ENCODE peak calls at places on chromosomes 4 and X, in ten cellular contexts. C, H, K, D, X, S, B, T, E and O are unnamed samples.

GRCh38 chr4:147899512-147899911 is 167.6 kb downstream of the ARHGAP10 start:
- DNase-seq in T (no peak), E (no peak), C (no peak), H (no peak), K (no peak), X (peak), D (no peak), S (no peak), B (no peak), O (no peak)

GRCh38 chr4:181312066-181312465 is 931.1 kb upstream of the TENM3 start:
- DNase-seq in B (no peak), S (no peak), K (no peak), C (no peak), X (no peak), H (no peak), D (no peak), E (no peak), T (no peak), O (no peak)

GRCh38 chr4:58214376-58214775 is 1104.2 kb upstream of the IGFBP7 start:
- DNase-seq in C (no peak), B (no peak), T (peak), K (no peak), E (no peak), S (no peak), H (no peak), D (no peak), X (no peak), O (no peak)

GRCh38 chr4:142824368-142824767 is 21.7 kb downstream of the INPP4B start:
- DNase-seq in D (no peak), X (no peak), T (no peak), K (no peak), E (no peak), S (no peak), H (no peak), C (no peak), B (no peak), O (no peak)

GRCh38 chr4:6987566-6987920 is 55.6 kb upstream of the TADA2B start:
- DNase-seq in B (no peak), D (no peak), S (no peak), X (peak), H (no peak), K (no peak), C (no peak), E (no peak), T (no peak), O (no peak)

GRCh38 chr4:15542795-15543194 is 73.1 kb downstream of the CC2D2A start:
- DNase-seq in B (no peak), K (no peak), C (no peak), S (no peak), X (no peak), H (no peak), E (no peak), T (no peak), D (no peak), O (no peak)

GRCh38 chrX:100864967-100865366 is 9.2 kb downstream of the NOX1 start:
- DNase-seq in H (no peak), X (peak), E (no peak), B (no peak), C (peak), T (no peak), K (no peak), D (no peak), S (no peak), O (no peak)

GRCh38 chrX:153877571-153878261 is 8.3 kb downstream of the L1CAM start:
- DNase-seq in B (no peak), S (no peak), E (no peak), T (no peak), X (no peak), C (no peak), K (no peak), D (no peak), H (no peak), O (no peak)

GRCh38 chrX:155577682-155578081 is 35.1 kb downstream of the TMLHE start:
- DNase-seq in C (no peak), B (no peak), E (no peak), K (no peak), X (no peak), T (peak), S (no peak), D (no peak), H (no peak), O (no peak)

GRCh38 chr4:3880595-3881120 is 114.5 kb downstream of the ADRA2C start:
- DNase-seq in E (peak), C (peak), K (peak), H (peak), D (peak), B (peak), X (peak), T (peak), S (peak), O (peak)

GRCh38 chr4:26858947-26859401 is 1.7 kb upstream of the STIM2 start:
- DNase-seq in C (no peak), E (no peak), H (no peak), S (no peak), B (no peak), X (no peak), K (no peak), D (no peak), T (no peak), O (no peak)

GRCh38 chr4:110631582-110632505 is 9.0 kb upstream of the PITX2 start:
- DNase-seq in T (peak), C (peak), H (peak), E (no peak), S (peak), K (no peak), B (peak), D (peak), X (peak), O (no peak)

GRCh38 chrX:68999931-69000330 is 165.3 kb downstream of the PJA1 start:
- DNase-seq in H (no peak), B (no peak), E (no peak), C (no peak), T (no peak), K (no peak), X (no peak), S (no peak), D (no peak), O (no peak)

GRCh38 chr4:26985836-26986235 is 125.2 kb downstream of the STIM2 start:
- DNase-seq in S (no peak), X (peak), E (no peak), K (no peak), H (peak), D (no peak), B (no peak), C (no peak), T (no peak), O (no peak)

GRCh38 chrX:13418126-13419091 is 98.6 kb upstream of the ATXN3L start:
- DNase-seq in X (no peak), T (no peak), H (no peak), C (no peak), E (no peak), S (peak), D (no peak), K (no peak), B (no peak), O (no peak)

GRCh38 chrX:123087326-123087725 is 96.8 kb upstream of the GRIA3 start:
- DNase-seq in D (no peak), H (no peak), K (no peak), T (no peak), S (no peak), E (no peak), X (peak), B (no peak), C (no peak), O (no peak)